ENCODE peak calls at places on chromosomes 5 and 9, in seven cellular contexts. S is putamen, I is T-helper 17 cell, E is activated gamma-delta T cell treated with Interleukin-2 at 50 U/mL for 16 hours, A is Calu3, X is G401, U is AG08396. Z is an unnamed sample.

GRCh38 chr5:140295414-140295813 is 7.5 kb downstream of the PFDN1 start:
- DNase-seq in E (no peak), S (no peak), I (no peak), A (peak; percentile 63), X (peak; percentile 34), U (peak; percentile 25), Z (peak; percentile 47)

GRCh38 chr9:34457266-34458012 is 931 bp downstream of the FAM219A start:
- DNase-seq in A (peak; percentile 44), E (peak; percentile 16), S (peak; percentile 77), X (peak; percentile 83), U (peak; percentile 85), I (no peak), Z (peak; percentile 76)

GRCh38 chr9:131872702-131873101 is 132.8 kb upstream of the RAPGEF1 start:
- DNase-seq in U (no peak), A (no peak), E (no peak), I (no peak), S (no peak), X (no peak), Z (no peak)

GRCh38 chr9:114898741-114899140 is 31.6 kb downstream of the TNFSF8 start:
- DNase-seq in S (peak; percentile 28), A (no peak), E (peak; percentile 76), X (no peak), I (peak; percentile 43), U (no peak), Z (no peak)

GRCh38 chr5:43731573-43731972 is 128.6 kb downstream of the NNT start:
- DNase-seq in U (no peak), A (no peak), I (no peak), X (no peak), E (no peak), S (no peak), Z (no peak)

GRCh38 chr5:161064800-161065199 is 212.8 kb upstream of the ATP10B start:
- DNase-seq in E (no peak), U (no peak), I (no peak), A (no peak), S (peak; percentile 3), X (peak; percentile 9), Z (no peak)

GRCh38 chr5:61768692-61769281 is 436.7 kb downstream of the ZSWIM6 start:
- DNase-seq in I (no peak), A (peak; percentile 71), U (peak; percentile 18), S (no peak), E (no peak), X (no peak), Z (no peak)

GRCh38 chr9:79641055-79641454 is 69.3 kb downstream of the TLE4 start:
- DNase-seq in X (no peak), E (no peak), A (no peak), U (no peak), S (no peak), I (no peak), Z (no peak)

GRCh38 chr5:74617203-74617602 is 23.3 kb downstream of the ENC1 start:
- DNase-seq in I (no peak), S (no peak), E (no peak), X (no peak), A (no peak), U (no peak), Z (no peak)

GRCh38 chr9:96391021-96391765 is 7.7 kb upstream of the SLC35D2 start:
- DNase-seq in I (no peak), U (peak; percentile 24), S (no peak), X (no peak), A (peak; percentile 73), E (no peak), Z (no peak)

GRCh38 chr5:160259341-160259740 is 30.0 kb downstream of the FABP6 start:
- DNase-seq in U (no peak), A (no peak), I (no peak), X (no peak), E (no peak), S (no peak), Z (no peak)

GRCh38 chr9:86281577-86282076 is 711 bp downstream of the ISCA1 start:
- DNase-seq in I (no peak), U (no peak), E (no peak), S (no peak), X (no peak), A (no peak), Z (peak; percentile 6)

GRCh38 chr5:119393746-119394145 is 37.9 kb downstream of the TNFAIP8 start:
- DNase-seq in X (no peak), E (no peak), I (no peak), U (no peak), A (no peak), S (no peak), Z (peak; percentile 4)

Z was measured in AG08395.